ENCODE peak calls at places on chromosomes 13 and 19, in six cellular contexts. R, X, T, V, Z and G are unnamed samples.

GRCh38 chr13:48412881-48413351 is at the start of gene LPAR6:
- DNase-seq in V (no peak), R (peak; percentile 73), X (peak; percentile 95), Z (no peak), T (no peak), G (no peak)

GRCh38 chr19:38528931-38529330 is 88.8 kb downstream of the MAP4K1 start:
- DNase-seq in X (no peak), T (no peak), V (no peak), R (no peak), Z (no peak), G (no peak)

GRCh38 chr19:33535176-33535575 is 13.6 kb upstream of the PEPD start:
- DNase-seq in V (no peak), Z (no peak), T (no peak), R (peak; percentile 34), X (no peak), G (no peak)

GRCh38 chr19:39409886-39410619 is 2.4 kb upstream of the PLEKHG2 start:
- DNase-seq in V (no peak), R (no peak), T (peak; percentile 43), X (peak; percentile 25), Z (peak; percentile 73), G (peak; percentile 54)

GRCh38 chr19:38663957-38664502 is 16.6 kb downstream of the ACTN4 start:
- DNase-seq in X (no peak), Z (no peak), R (no peak), T (no peak), V (no peak), G (no peak)

GRCh38 chr19:48613852-48614435 is 932 bp downstream of the FAM83E start:
- DNase-seq in T (no peak), X (no peak), Z (no peak), R (no peak), V (no peak), G (no peak)

GRCh38 chr13:99386911-99387788 is 80.0 kb upstream of the GPR183 start:
- DNase-seq in T (peak; percentile 78), X (peak; percentile 35), R (no peak), Z (peak; percentile 58), V (peak; percentile 31), G (peak; percentile 12)

GRCh38 chr13:19888799-19889198 is 25.4 kb upstream of the ZMYM5 start:
- DNase-seq in X (no peak), T (no peak), V (no peak), R (peak; percentile 38), Z (peak; percentile 11), G (no peak)

GRCh38 chr13:44165172-44165894 is 208.3 kb upstream of the SERP2 start:
- DNase-seq in Z (no peak), T (no peak), X (no peak), R (no peak), V (no peak), G (no peak)

GRCh38 chr19:47778954-47779351 is 450 bp downstream of the SELENOW start:
- DNase-seq in R (no peak), T (no peak), Z (peak; percentile 48), X (no peak), V (no peak), G (no peak)

GRCh38 chr13:65057986-65058385 is 2172.2 kb downstream of the PCDH9 start:
- DNase-seq in T (no peak), Z (no peak), X (no peak), V (no peak), R (no peak), G (no peak)

GRCh38 chr13:39503048-39503447 is 99.9 kb downstream of the LHFPL6 start:
- DNase-seq in T (no peak), V (no peak), X (no peak), R (no peak), Z (no peak), G (no peak)

DNA sequence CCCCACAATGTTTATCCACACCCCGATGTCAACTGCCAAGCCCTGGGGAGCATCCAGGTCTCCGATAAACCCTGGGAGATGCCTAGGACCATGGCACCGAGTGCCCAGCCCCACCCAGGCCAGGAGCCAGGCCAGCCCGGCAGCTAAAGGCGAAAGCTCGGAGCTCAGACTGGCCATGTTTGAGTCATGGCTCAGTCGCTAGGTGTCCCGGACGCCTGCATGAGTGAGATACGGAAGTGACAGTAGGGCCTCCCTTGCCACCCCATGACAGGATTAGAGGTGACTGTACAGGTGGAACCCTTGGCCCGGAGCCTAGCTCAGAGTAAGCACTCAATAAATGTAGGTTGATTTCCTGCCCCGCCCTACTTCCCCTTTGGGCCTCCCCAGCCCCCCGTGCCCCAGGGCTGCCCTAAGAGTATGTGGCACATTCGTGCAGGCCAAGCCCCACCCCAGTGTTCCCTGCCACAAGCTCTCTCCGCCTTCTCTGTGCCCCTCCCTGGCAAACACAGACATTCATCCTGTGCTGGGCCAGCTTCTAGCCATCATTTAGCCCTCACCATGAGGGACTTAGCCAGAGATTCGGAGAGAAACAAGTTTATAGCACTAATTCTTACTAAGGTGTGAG is 5.8 kb upstream of the TPM4 start:
- DNase-seq in R (no peak), Z (no peak), T (peak; percentile 56), X (peak; percentile 84), V (no peak), G (peak; percentile 86)
- TF ChIP-seq RAD21 in R (no peak), Z (no peak), T (no peak), X (no peak), V (no peak), G (no peak)

GRCh38 chr19:4183967-4184717 is 1.7 kb downstream of the ANKRD24 start:
- DNase-seq in T (peak; percentile 43), Z (no peak), R (no peak), X (no peak), V (no peak), G (no peak)

GRCh38 chr19:4178990-4179389 is 3.4 kb downstream of the SIRT6 start:
- DNase-seq in V (no peak), X (no peak), Z (no peak), R (no peak), T (no peak), G (no peak)

GRCh38 chr19:4182082-4182926 is at the start of the genes ANKRD24 and SIRT6:
- DNase-seq in T (peak; percentile 99), V (peak; percentile 81), R (peak; percentile 95), X (peak; percentile 87), Z (peak; percentile 99), G (peak; percentile 89)

GRCh38 chr19:4184718-4185352 is 2.3 kb downstream of the ANKRD24 start:
- DNase-seq in T (no peak), Z (no peak), X (no peak), R (no peak), V (no peak), G (no peak)

GRCh38 chr19:4181053-4181508 is 1.3 kb downstream of the SIRT6 start:
- DNase-seq in V (no peak), Z (no peak), T (peak; percentile 75), R (no peak), X (no peak), G (no peak)
- H3K9ac ChIP-seq in V (no peak overlapping the region), Z (no peak overlapping the region), T (peak overlapping the region; percentile 46), R (no peak overlapping the region), X (peak overlapping the region; percentile 13), G (peak overlapping the region; percentile 88)

GRCh38 chr19:57830071-57830602 is at the start of gene ZNF587B:
- DNase-seq in R (peak; percentile 74), V (peak; percentile 77), Z (peak; percentile 50), X (peak; percentile 47), T (peak; percentile 32), G (peak; percentile 36)
- TF ChIP-seq CTCF in R (peak; percentile 41), V (peak; percentile 16), Z (peak; percentile 42), X (peak; percentile 72), T (peak; percentile 63), G (peak; percentile 31)

GRCh38 chr19:16441661-16442071 is 30.1 kb downstream of the EPS15L1 start:
- DNase-seq in Z (peak; percentile 75), T (peak; percentile 71), R (no peak), V (no peak), X (no peak), G (no peak)
- TF ChIP-seq RAD21 in Z (peak; percentile 71), T (peak; percentile 25), R (peak; percentile 51), V (peak; percentile 71), X (peak; percentile 64), G (peak; percentile 64)

GRCh38 chr13:109787135-109787954 is 962 bp upstream of the IRS2 start:
- DNase-seq in V (no peak), T (peak; percentile 41), R (peak; percentile 33), Z (peak; percentile 73), X (no peak), G (no peak)
- H3K9ac ChIP-seq in V (peak overlapping the region; percentile 45), T (peak overlapping the region; percentile 72), R (peak overlapping the region; percentile 68), Z (peak overlapping the region; percentile 94), X (no peak overlapping the region), G (peak overlapping the region; percentile 68)

DNA sequence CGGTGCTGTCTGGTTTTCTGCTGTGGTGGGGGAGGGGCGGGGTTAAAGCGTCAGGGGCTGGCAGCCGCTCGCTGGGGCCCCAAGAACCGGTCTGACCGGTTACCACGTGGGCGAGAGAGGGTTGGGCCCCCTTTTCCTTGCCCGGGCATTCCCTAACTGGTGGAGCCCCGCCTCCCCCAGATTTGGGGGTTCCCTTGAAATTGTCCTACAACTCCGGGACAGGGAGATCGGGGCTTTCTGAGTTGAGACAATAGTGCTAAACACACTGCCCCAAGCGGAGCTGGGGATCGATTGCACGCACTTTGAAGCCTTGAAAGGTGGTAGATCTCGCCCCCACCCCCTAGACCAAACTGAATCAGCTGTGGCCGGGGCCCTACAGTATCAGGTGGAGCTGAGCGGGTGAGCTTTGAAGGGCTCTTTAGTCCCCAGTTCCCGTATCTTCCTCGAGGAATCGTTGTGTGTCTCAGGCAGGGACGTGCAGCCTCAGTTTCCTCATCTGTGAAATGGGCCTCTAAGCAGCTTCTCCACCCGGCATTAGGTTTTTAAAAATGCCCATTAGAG is 4.8 kb downstream of the IER2 start:
- DNase-seq in V (no peak), Z (peak; percentile 61), X (peak; percentile 75), R (peak; percentile 65), T (peak; percentile 44), G (peak; percentile 91)
- TF ChIP-seq CTCF in V (no peak), Z (peak; percentile 37), X (peak; percentile 38), R (peak; percentile 12), T (peak; percentile 45), G (peak; percentile 36)

DNA sequence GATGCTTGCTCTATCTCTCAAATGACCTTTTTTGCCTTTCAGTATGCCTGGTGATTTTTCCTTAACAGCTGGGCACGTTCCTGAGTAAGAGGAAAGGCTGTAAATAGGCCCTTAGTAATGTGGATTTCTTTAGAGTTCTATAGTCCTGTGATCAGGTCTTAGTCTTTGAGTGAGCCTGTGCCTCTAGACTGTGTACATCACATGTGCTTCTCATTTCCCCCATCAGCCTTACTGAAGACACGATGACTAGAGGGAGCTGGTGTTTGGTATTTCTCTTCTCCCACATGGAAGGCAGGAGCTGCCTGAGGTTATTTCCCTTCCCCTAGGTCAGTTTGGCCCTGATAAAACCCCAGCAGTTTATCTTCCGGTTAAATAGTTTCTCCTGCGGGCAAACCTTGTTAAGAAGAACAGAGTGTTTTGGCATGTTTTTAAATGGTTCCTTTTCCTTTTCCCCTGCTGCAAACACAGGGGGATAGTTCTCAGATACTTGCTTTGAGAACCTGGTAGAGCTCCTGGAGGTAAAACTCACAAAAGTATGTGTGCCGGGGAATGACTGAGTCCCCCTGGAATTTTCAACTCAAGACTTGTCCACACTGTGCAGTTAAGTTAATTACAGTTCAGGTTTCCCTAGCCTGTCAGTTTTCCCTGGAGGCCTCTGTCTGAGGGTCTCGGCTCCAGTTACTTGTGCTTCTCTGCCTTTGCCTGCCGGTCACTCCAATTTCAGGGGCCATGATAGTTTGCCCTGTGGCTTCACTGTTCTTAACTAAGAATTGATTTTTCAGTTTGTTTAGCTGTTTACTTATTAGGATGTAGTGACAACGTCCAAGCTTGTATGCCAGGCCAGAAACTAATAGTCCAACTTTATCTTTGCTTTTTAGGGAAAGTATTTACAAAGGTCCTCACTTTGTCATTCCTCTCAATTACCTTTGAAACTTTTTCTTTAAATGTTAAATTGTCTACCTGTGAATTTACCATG is 94.4 kb downstream of the URI1 start:
- DNase-seq in R (peak; percentile 26), Z (no peak), T (no peak), V (no peak), X (no peak), G (no peak)
- TF ChIP-seq RAD21 in R (no peak), Z (no peak), T (no peak), V (no peak), X (no peak), G (no peak)